ENCODE peak calls at places on chromosomes 13 and 19, in five cellular contexts. D is NCI-H345, M is AG04449, X is NCI-H2171, Z is HCT116. Q is an unnamed sample.

GRCh38 chr19:10491472-10492047 is 11.6 kb downstream of the KEAP1 start:
- DNase-seq in D (no peak), M (no peak), X (no peak), Z (no peak), Q (no peak)

GRCh38 chr13:113058988-113059850 is 46.4 kb upstream of the F7 start:
- DNase-seq in D (no peak), M (no peak), X (no peak), Z (no peak), Q (no peak)

GRCh38 chr13:29805994-29806748 is 44.2 kb downstream of the UBL3 start:
- DNase-seq in D (no peak), M (no peak), X (no peak), Z (no peak), Q (no peak)

GRCh38 chr13:95741584-95742563 is 64.9 kb downstream of the DNAJC3 start:
- DNase-seq in D (no peak), M (no peak), X (no peak), Z (no peak), Q (no peak)

GRCh38 chr19:31261019-31261595 is 88.1 kb downstream of the TSHZ3 start:
- DNase-seq in D (no peak), M (no peak), X (no peak), Z (no peak), Q (no peak)

GRCh38 chr13:110913322-110913721 is 1.5 kb downstream of the ANKRD10 start:
- DNase-seq in D (no peak), M (no peak), X (no peak), Z (no peak), Q (no peak)

GRCh38 chr13:46041335-46041934 is 11.1 kb downstream of the ZC3H13 start:
- DNase-seq in D (no peak), M (no peak), X (no peak), Z (no peak), Q (no peak)

GRCh38 chr13:33351324-33351723 is 65.8 kb upstream of the STARD13 start:
- DNase-seq in D (no peak), M (no peak), X (no peak), Z (peak; percentile 27), Q (peak; percentile 73)

GRCh38 chr19:39127812-39128510 is 2.4 kb downstream of the PAK4 start:
- DNase-seq in D (no peak), M (no peak), X (no peak), Z (no peak), Q (no peak)

GRCh38 chr13:113122571-113123225 is at the start of gene F10:
- DNase-seq in D (no peak), M (no peak), X (no peak), Z (peak; percentile 50), Q (no peak)

GRCh38 chr19:8017808-8018207 is 12.4 kb upstream of the ELAVL1 start:
- DNase-seq in D (no peak), M (no peak), X (no peak), Z (no peak), Q (no peak)

GRCh38 chr19:14147797-14148605 is 11.6 kb upstream of the ASF1B start:
- DNase-seq in D (no peak), M (no peak), X (no peak), Z (peak; percentile 36), Q (peak; percentile 19)

GRCh38 chr13:31968473-31968872 is 63.1 kb upstream of the FRY start:
- DNase-seq in D (no peak), M (no peak), X (no peak), Z (no peak), Q (no peak)

GRCh38 chr13:101627556-101627943 is 175.1 kb downstream of the ITGBL1 start:
- DNase-seq in D (peak; percentile 20), M (no peak), X (no peak), Z (no peak), Q (no peak)

GRCh38 chr13:51912091-51912490 is 50.3 kb downstream of the CCDC70 start:
- DNase-seq in D (peak; percentile 46), M (no peak), X (no peak), Z (no peak), Q (no peak)

GRCh38 chr19:31386806-31387205 is 37.6 kb upstream of the TSHZ3 start:
- DNase-seq in D (no peak), M (no peak), X (no peak), Z (no peak), Q (no peak)

GRCh38 chr13:48783181-48783630 is 129.5 kb downstream of the CYSLTR2 start:
- DNase-seq in D (no peak), M (peak; percentile 94), X (peak; percentile 0), Z (no peak), Q (no peak)

GRCh38 chr19:35306473-35307246 is 14.7 kb downstream of the MAG start:
- DNase-seq in D (peak; percentile 29), M (no peak), X (no peak), Z (no peak), Q (no peak)

GRCh38 chr19:45255611-45256157 is 4.6 kb downstream of the MARK4 start:
- DNase-seq in D (no peak), M (no peak), X (no peak), Z (no peak), Q (no peak)

GRCh38 chr19:47725759-47726401 is 12.7 kb downstream of the EHD2 start:
- DNase-seq in D (no peak), M (no peak), X (no peak), Z (no peak), Q (no peak)

GRCh38 chr19:10226376-10227214 is 4.5 kb downstream of the S1PR2 start:
- DNase-seq in D (no peak), M (no peak), X (no peak), Z (no peak), Q (peak; percentile 27)

GRCh38 chr19:43524922-43525835 is 1.8 kb downstream of the ETHE1 start:
- DNase-seq in D (no peak), M (no peak), X (no peak), Z (peak; percentile 57), Q (peak; percentile 52)

GRCh38 chr13:32752997-32753606 is 166.8 kb downstream of the PDS5B start:
- DNase-seq in D (peak; percentile 15), M (no peak), X (no peak), Z (no peak), Q (no peak)

Q was measured in foreskin melanocyte.